ENCODE peak calls at places on chromosome 20, in six cellular contexts. E is upper lobe of left lung, O is GM12878, Y is NB4, L is testis, B is ovary. W is an unnamed sample.

GRCh38 chr20:2798095-2798805 is 2.2 kb downstream of the CPXM1 start:
- DNase-seq in E (no peak), O (no peak), Y (no peak), L (no peak), B (no peak), W (no peak)

GRCh38 chr20:2626853-2627541 is 25.4 kb upstream of the NOP56 start:
- DNase-seq in E (peak; percentile 28), O (no peak), Y (no peak), L (no peak), B (no peak), W (no peak)

GRCh38 chr20:34579191-34579661 is 20.7 kb downstream of the MAP1LC3A start:
- DNase-seq in E (no peak), O (no peak), Y (peak; percentile 53), L (peak; percentile 46), B (no peak), W (peak; percentile 51)

GRCh38 chr20:57414867-57415592 is 23.8 kb downstream of the RBM38 start:
- DNase-seq in E (no peak), O (no peak), Y (peak; percentile 81), L (no peak), B (no peak), W (no peak)

GRCh38 chr20:40668449-40669228 is 20.4 kb downstream of the MAFB start:
- DNase-seq in E (no peak), O (no peak), Y (no peak), L (no peak), B (no peak), W (no peak)

GRCh38 chr20:53303361-53303760 is 290.3 kb downstream of the ZNF217 start:
- DNase-seq in E (no peak), O (no peak), Y (no peak), L (no peak), B (no peak), W (no peak)

GRCh38 chr20:55935448-55936221 is 69.7 kb downstream of the CBLN4 start:
- DNase-seq in E (no peak), O (no peak), Y (no peak), L (peak; percentile 25), B (peak; percentile 29), W (no peak)

GRCh38 chr20:63873477-63873971 is 8.5 kb downstream of the TPD52L2 start:
- DNase-seq in E (peak; percentile 77), O (no peak), Y (peak; percentile 97), L (no peak), B (no peak), W (peak; percentile 74)

GRCh38 chr20:45798935-45799642 is 7.3 kb downstream of the DNTTIP1 start:
- DNase-seq in E (peak; percentile 59), O (no peak), Y (peak; percentile 75), L (peak; percentile 80), B (peak; percentile 52), W (no peak)

GRCh38 chr20:11581271-11581670 is 336.4 kb upstream of the BTBD3 start:
- DNase-seq in E (no peak), O (no peak), Y (peak; percentile 51), L (no peak), B (no peak), W (no peak)

GRCh38 chr20:1370548-1371110 is 22.2 kb downstream of the FKBP1A start:
- DNase-seq in E (no peak), O (no peak), Y (no peak), L (no peak), B (no peak), W (no peak)

GRCh38 chr20:36836591-36837329 is 39.2 kb upstream of the TLDC2 start:
- DNase-seq in E (peak; percentile 76), O (no peak), Y (peak; percentile 93), L (peak; percentile 72), B (no peak), W (peak; percentile 50)

GRCh38 chr20:58374906-58375760 is 13.9 kb upstream of the VAPB start:
- DNase-seq in E (no peak), O (no peak), Y (no peak), L (no peak), B (no peak), W (peak; percentile 16)

GRCh38 chr20:2230671-2231488 is 64.9 kb upstream of the TGM3 start:
- DNase-seq in E (no peak), O (no peak), Y (no peak), L (no peak), B (no peak), W (no peak)

GRCh38 chr20:58731192-58731591 is 38.6 kb downstream of the NPEPL1 start:
- DNase-seq in E (no peak), O (no peak), Y (no peak), L (no peak), B (no peak), W (no peak)

GRCh38 chr20:25245461-25245860 is 2.4 kb upstream of the PYGB start:
- DNase-seq in E (no peak), O (no peak), Y (no peak), L (no peak), B (no peak), W (no peak)

GRCh38 chr20:44109951-44110361 is 77.0 kb downstream of the JPH2 start:
- DNase-seq in E (no peak), O (no peak), Y (no peak), L (peak; percentile 25), B (no peak), W (no peak)

GRCh38 chr20:41570552-41570951 is 47.6 kb downstream of the CHD6 start:
- DNase-seq in E (no peak), O (no peak), Y (no peak), L (no peak), B (no peak), W (no peak)

GRCh38 chr20:59624401-59624800 is 20.1 kb downstream of the PHACTR3 start:
- DNase-seq in E (no peak), O (no peak), Y (no peak), L (no peak), B (no peak), W (no peak)

GRCh38 chr20:64137598-64138031 is 26.6 kb upstream of the MYT1 start:
- DNase-seq in E (peak; percentile 8), O (no peak), Y (no peak), L (no peak), B (no peak), W (no peak)

GRCh38 chr20:45247860-45248259 is 6.5 kb downstream of the SLPI start:
- DNase-seq in E (no peak), O (no peak), Y (no peak), L (no peak), B (no peak), W (no peak)

GRCh38 chr20:23492292-23492691 is 1.4 kb downstream of the CST8 start:
- DNase-seq in E (no peak), O (no peak), Y (no peak), L (no peak), B (no peak), W (no peak)

GRCh38 chr20:33412484-33412838 is 11.1 kb upstream of the CDK5RAP1 start:
- DNase-seq in E (no peak), O (no peak), Y (no peak), L (no peak), B (no peak), W (no peak)

GRCh38 chr20:41101660-41102059 is 35.7 kb upstream of the PLCG1 start:
- DNase-seq in E (no peak), O (no peak), Y (no peak), L (no peak), B (no peak), W (no peak)

GRCh38 chr20:6956056-6956455 is 188.6 kb downstream of the BMP2 start:
- DNase-seq in E (no peak), O (no peak), Y (peak; percentile 76), L (no peak), B (no peak), W (no peak)

GRCh38 chr20:10708342-10709185 is 34.8 kb upstream of the JAG1 start:
- DNase-seq in E (no peak), O (no peak), Y (no peak), L (no peak), B (no peak), W (no peak)

GRCh38 chr20:46739441-46740213 is 30.2 kb downstream of the SLC2A10 start:
- DNase-seq in E (no peak), O (no peak), Y (no peak), L (no peak), B (no peak), W (no peak)

GRCh38 chr20:22554391-22554790 is 30.0 kb downstream of the FOXA2 start:
- DNase-seq in E (no peak), O (no peak), Y (no peak), L (no peak), B (no peak), W (no peak)

GRCh38 chr20:53986037-53986436 is 84.4 kb downstream of the BCAS1 start:
- DNase-seq in E (no peak), O (no peak), Y (no peak), L (no peak), B (no peak), W (no peak)

GRCh38 chr20:56422131-56422823 is 10.2 kb downstream of the CASS4 start:
- DNase-seq in E (no peak), O (no peak), Y (peak; percentile 85), L (no peak), B (no peak), W (no peak)

GRCh38 chr20:59143326-59143725 is 20.3 kb upstream of the ZNF831 start:
- DNase-seq in E (no peak), O (no peak), Y (no peak), L (no peak), B (no peak), W (no peak)

GRCh38 chr20:51492167-51493092 is 50.1 kb downstream of the NFATC2 start:
- DNase-seq in E (peak; percentile 46), O (no peak), Y (no peak), L (peak; percentile 76), B (peak; percentile 93), W (peak; percentile 83)
- TF ChIP-seq POLR2A in E (no peak), O (no peak), Y (no peak), L (no peak), B (no peak), W (peak; percentile 12)

GRCh38 chr20:51563597-51564332 is 21.2 kb upstream of the NFATC2 start:
- DNase-seq in E (peak; percentile 32), O (no peak), Y (peak; percentile 67), L (peak; percentile 58), B (peak; percentile 72), W (peak; percentile 72)

GRCh38 chr20:51560550-51561307 is 18.2 kb upstream of the NFATC2 start:
- DNase-seq in E (no peak), O (no peak), Y (no peak), L (no peak), B (no peak), W (no peak)

GRCh38 chr20:51562027-51562333 is 19.5 kb upstream of the NFATC2 start:
- DNase-seq in E (no peak), O (no peak), Y (peak; percentile 11), L (no peak), B (no peak), W (no peak)

GRCh38 chr20:51563141-51563596 is 20.6 kb upstream of the NFATC2 start:
- DNase-seq in E (no peak), O (no peak), Y (no peak), L (no peak), B (no peak), W (no peak)

GRCh38 chr20:51562334-51563140 is 20.0 kb upstream of the NFATC2 start:
- DNase-seq in E (peak; percentile 34), O (no peak), Y (peak; percentile 37), L (peak; percentile 83), B (peak; percentile 85), W (peak; percentile 83)
- TF ChIP-seq POLR2A in E (no peak), O (no peak), Y (no peak), L (no peak), B (peak; percentile 88), W (no peak)

GRCh38 chr20:31515775-31516107 is 1.5 kb downstream of the HM13 start:
- DNase-seq in E (peak; percentile 25), O (no peak), Y (peak; percentile 29), L (no peak), B (no peak), W (no peak)
- TF ChIP-seq POLR2A in E (no peak), O (no peak), Y (no peak), L (no peak), B (no peak), W (no peak)

GRCh38 chr20:35702051-35702823 is 3.0 kb downstream of the ROMO1 start:
- DNase-seq in E (no peak), O (no peak), Y (no peak), L (no peak), B (no peak), W (no peak)
- TF ChIP-seq POLR2A in E (no peak), O (peak; percentile 43), Y (no peak), L (no peak), B (no peak), W (no peak)